ENCODE peak calls at places on chromosome 20, in five cellular contexts. One of them, this sample, is unnamed. For H3K36me3, the result is how much of the 10 kb centered on the place peaks cover.

GRCh38 chr20:7772376-7772775 is 167.9 kb downstream of the HAO1 start:
- DNase-seq in sigmoid colon: no peak
- DNase-seq in K562: no peak
- DNase-seq in HCT116: no peak
- DNase-seq in transverse colon: no peak
- DNase-seq in this sample: no peak

GRCh38 chr20:4633379-4633778 is 88.3 kb upstream of the PRND start:
- DNase-seq in sigmoid colon: no peak
- DNase-seq in K562: no peak
- DNase-seq in HCT116: no peak
- DNase-seq in transverse colon: no peak
- DNase-seq in this sample: no peak

GRCh38 chr20:23061713-23062561 is 12.5 kb upstream of the THBD start:
- DNase-seq in sigmoid colon: peak
- DNase-seq in K562: no peak
- DNase-seq in HCT116: no peak
- DNase-seq in transverse colon: peak
- DNase-seq in this sample: no peak

GRCh38 chr20:36666181-36666740 is 20.3 kb upstream of the SLA2 start:
- DNase-seq in sigmoid colon: no peak
- DNase-seq in K562: no peak
- DNase-seq in HCT116: no peak
- DNase-seq in transverse colon: no peak
- DNase-seq in this sample: no peak

GRCh38 chr20:19314619-19315018 is 102.2 kb downstream of the SLC24A3 start:
- DNase-seq in sigmoid colon: no peak
- DNase-seq in K562: no peak
- DNase-seq in HCT116: no peak
- DNase-seq in transverse colon: no peak
- DNase-seq in this sample: no peak

GRCh38 chr20:37415118-37416085 is 69.5 kb downstream of the SRC start:
- DNase-seq in sigmoid colon: no peak
- DNase-seq in K562: no peak
- DNase-seq in HCT116: no peak
- DNase-seq in transverse colon: no peak
- DNase-seq in this sample: no peak

GRCh38 chr20:13683833-13684232 is 45.1 kb upstream of the TASP1 start:
- DNase-seq in sigmoid colon: no peak
- DNase-seq in K562: no peak
- DNase-seq in HCT116: no peak
- DNase-seq in transverse colon: no peak
- DNase-seq in this sample: no peak

GRCh38 chr20:62708591-62709536 is at the start of gene NTSR1:
- DNase-seq in sigmoid colon: no peak
- DNase-seq in K562: peak
- DNase-seq in HCT116: no peak
- DNase-seq in transverse colon: no peak
- DNase-seq in this sample: no peak

GRCh38 chr20:63071541-63072181 is 64.9 kb upstream of the BHLHE23 start:
- DNase-seq in sigmoid colon: peak
- DNase-seq in K562: peak
- DNase-seq in HCT116: no peak
- DNase-seq in transverse colon: no peak
- DNase-seq in this sample: peak

GRCh38 chr20:34891166-34892062 is 15.0 kb downstream of the ACSS2 start:
- DNase-seq in sigmoid colon: no peak
- DNase-seq in K562: no peak
- DNase-seq in HCT116: peak
- DNase-seq in transverse colon: no peak
- DNase-seq in this sample: peak

GRCh38 chr20:23294671-23295070 is 55.9 kb upstream of the NXT1 start:
- DNase-seq in sigmoid colon: peak
- DNase-seq in K562: no peak
- DNase-seq in HCT116: no peak
- DNase-seq in transverse colon: no peak
- DNase-seq in this sample: no peak

GRCh38 chr20:18156045-18156444 is 18.4 kb downstream of the KAT14 start:
- DNase-seq in sigmoid colon: no peak
- DNase-seq in K562: no peak
- DNase-seq in HCT116: no peak
- DNase-seq in transverse colon: no peak
- DNase-seq in this sample: no peak

GRCh38 chr20:25750765-25751696 is 54.4 kb upstream of the ZNF337 start:
- DNase-seq in sigmoid colon: peak
- DNase-seq in K562: peak
- DNase-seq in HCT116: no peak
- DNase-seq in transverse colon: peak
- DNase-seq in this sample: peak

DNA sequence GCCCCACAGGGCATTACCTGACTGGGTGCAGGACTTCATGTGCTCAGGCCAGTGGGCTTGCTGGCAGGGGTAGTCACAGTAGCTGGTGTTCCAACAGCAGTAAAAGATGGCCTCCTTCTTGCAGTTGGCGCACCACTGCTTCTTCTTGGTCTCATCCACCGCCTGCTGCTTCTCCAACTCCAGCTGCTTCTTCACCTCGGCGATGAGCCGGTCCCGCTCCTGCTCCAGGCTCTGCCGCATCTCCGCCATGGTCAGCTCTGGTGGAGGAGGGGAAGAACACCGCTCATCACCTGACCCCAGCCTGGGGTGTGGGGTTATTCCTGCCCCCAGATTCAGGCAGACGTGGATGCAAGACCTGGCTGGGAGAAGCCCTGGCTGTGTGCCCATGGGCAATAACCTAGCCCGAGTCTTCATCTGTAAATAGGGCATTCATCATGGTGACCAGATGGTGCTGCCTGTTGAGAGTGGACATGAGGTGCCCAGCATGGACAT is 132.2 kb downstream of the ZMYND8 start:
- DNase-seq in sigmoid colon: no peak
- DNase-seq in K562: no peak
- DNase-seq in HCT116: no peak
- DNase-seq in transverse colon: no peak
- DNase-seq in this sample: no peak
- H3K36me3 ChIP-seq in sigmoid colon: half or more
- H3K36me3 ChIP-seq in K562: half or more
- H3K36me3 ChIP-seq in HCT116: under half
- H3K36me3 ChIP-seq in transverse colon: under half
- H3K36me3 ChIP-seq in this sample: under half

GRCh38 chr20:56487216-56487615 is 18.8 kb downstream of the RTF2 start:
- DNase-seq in sigmoid colon: no peak
- DNase-seq in K562: no peak
- DNase-seq in HCT116: no peak
- DNase-seq in transverse colon: no peak
- DNase-seq in this sample: no peak
- TF ChIP-seq POLR2AphosphoS5 in sigmoid colon: no peak
- TF ChIP-seq POLR2AphosphoS5 in K562: no peak
- TF ChIP-seq POLR2AphosphoS5 in HCT116: no peak
- TF ChIP-seq POLR2AphosphoS5 in transverse colon: no peak
- TF ChIP-seq POLR2AphosphoS5 in this sample: no peak

GRCh38 chr20:41432620-41433602 is 66.3 kb upstream of the EMILIN3 start:
- DNase-seq in sigmoid colon: no peak
- DNase-seq in K562: no peak
- DNase-seq in HCT116: no peak
- DNase-seq in transverse colon: no peak
- DNase-seq in this sample: no peak
- H3K36me3 ChIP-seq in sigmoid colon: under half
- H3K36me3 ChIP-seq in K562: under half
- H3K36me3 ChIP-seq in HCT116: under half
- H3K36me3 ChIP-seq in transverse colon: under half
- H3K36me3 ChIP-seq in this sample: under half

DNA sequence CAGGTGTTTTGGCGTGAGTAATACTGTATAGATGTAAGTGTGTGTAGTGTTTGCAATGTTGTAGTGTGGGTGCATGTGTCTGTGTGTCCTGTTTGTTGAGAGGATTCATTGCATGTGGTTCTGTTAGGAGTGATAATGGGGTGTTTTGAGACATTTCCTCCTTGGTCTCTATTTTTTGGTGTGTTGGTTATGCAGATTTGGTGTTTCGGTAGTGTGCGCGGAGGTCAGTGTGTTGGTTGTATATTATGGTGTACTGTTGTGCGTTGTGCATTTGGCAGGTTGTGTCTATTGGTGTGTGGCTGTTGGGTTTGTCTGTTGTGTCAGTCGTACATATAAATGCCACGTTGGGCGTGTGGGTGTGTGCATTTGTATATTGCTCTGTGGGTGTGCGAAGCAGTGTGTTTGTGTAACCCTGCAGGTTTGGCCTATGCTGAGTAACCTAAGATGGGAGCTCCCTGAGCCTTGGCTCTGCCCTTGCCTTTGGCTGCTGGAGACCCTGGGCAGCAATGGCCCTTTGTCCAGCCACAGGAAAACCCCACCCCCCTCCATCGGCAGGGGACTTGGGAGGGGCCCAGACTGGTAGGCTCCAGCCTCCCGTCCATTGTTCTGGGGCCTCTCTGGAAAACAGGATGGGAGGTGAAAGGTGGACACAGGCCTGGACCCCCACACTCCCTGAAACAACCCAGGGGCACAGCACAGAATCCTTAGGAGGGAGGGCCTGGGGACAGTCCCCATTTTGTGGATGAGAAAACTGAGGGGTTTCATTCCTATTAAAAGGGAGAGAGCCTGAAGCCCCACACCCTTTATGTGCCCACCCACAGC is 10.3 kb upstream of the ID1 start:
- DNase-seq in sigmoid colon: no peak
- DNase-seq in K562: no peak
- DNase-seq in HCT116: no peak
- DNase-seq in transverse colon: peak
- DNase-seq in this sample: no peak
- TF ChIP-seq POLR2AphosphoS5 in sigmoid colon: no peak
- TF ChIP-seq POLR2AphosphoS5 in K562: no peak
- TF ChIP-seq POLR2AphosphoS5 in HCT116: peak
- TF ChIP-seq POLR2AphosphoS5 in transverse colon: no peak
- TF ChIP-seq POLR2AphosphoS5 in this sample: no peak

DNA sequence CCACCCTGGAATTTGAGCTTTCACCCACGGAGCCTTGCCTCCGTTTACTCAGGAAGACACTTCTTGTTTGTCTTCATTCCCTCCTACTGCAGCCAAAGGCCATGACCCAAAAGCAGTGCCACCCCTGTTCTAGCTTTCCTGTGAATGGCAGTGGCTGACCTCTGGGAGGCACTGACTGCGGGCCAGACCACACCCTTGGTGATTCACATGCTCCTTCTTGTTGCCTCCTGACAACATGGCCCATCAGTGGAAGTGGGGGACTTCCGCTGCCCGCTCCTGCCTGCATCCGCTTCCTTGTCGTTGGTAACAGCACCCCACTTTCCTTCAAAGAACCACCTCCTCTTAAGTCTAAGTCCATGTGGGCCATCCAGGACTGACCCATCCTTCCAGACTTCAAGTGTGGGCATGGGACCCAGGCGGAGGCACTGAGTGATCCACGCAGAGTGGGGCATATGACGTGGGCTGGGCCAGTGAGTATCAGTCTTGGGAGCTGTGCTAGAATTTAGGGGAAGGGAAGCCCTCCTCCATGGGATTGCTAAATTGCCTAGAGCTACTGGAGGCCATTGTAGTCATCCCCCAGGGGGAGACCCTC is 35.1 kb upstream of the KCNB1 start:
- DNase-seq in sigmoid colon: peak
- DNase-seq in K562: no peak
- DNase-seq in HCT116: no peak
- DNase-seq in transverse colon: no peak
- DNase-seq in this sample: no peak
- H3K36me3 ChIP-seq in sigmoid colon: under half
- H3K36me3 ChIP-seq in K562: under half
- H3K36me3 ChIP-seq in HCT116: under half
- H3K36me3 ChIP-seq in transverse colon: under half
- H3K36me3 ChIP-seq in this sample: under half

GRCh38 chr20:50130995-50131394 is 18.0 kb upstream of the UBE2V1 start:
- DNase-seq in sigmoid colon: peak
- DNase-seq in K562: no peak
- DNase-seq in HCT116: no peak
- DNase-seq in transverse colon: peak
- DNase-seq in this sample: no peak
- TF ChIP-seq POLR2AphosphoS5 in sigmoid colon: peak
- TF ChIP-seq POLR2AphosphoS5 in K562: no peak
- TF ChIP-seq POLR2AphosphoS5 in HCT116: no peak
- TF ChIP-seq POLR2AphosphoS5 in transverse colon: no peak
- TF ChIP-seq POLR2AphosphoS5 in this sample: no peak

DNA sequence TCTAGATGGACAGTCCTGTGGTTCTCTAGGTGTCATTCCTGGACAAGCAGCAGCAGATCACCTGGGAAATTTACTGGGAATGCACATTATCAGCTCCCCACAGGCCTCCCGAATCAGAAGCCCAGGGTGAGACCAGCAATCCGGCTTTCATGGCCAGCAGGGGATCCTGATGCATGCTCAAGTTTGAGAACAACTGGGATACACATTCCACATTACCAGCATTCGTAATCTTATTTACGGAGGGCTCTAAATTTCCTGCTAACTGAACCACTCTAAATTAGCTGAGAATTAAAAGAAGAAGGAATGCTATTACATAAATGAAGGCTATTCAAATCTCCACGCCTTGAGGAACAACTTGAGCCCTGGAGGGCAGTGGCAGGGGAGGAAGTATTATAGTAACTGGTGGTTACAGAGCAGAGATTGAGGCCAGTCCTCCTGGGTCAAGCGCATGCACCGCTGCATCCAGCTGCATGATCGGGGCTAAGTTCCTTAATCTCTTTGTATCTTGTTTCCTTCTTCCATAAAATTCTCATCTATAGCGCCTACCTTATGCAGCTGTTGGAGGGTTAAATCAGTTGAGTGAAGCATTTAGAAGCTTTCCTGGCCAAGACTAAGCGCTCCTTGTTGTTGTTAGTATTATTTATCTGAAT is 403.7 kb downstream of the CDH26 start:
- DNase-seq in sigmoid colon: no peak
- DNase-seq in K562: no peak
- DNase-seq in HCT116: no peak
- DNase-seq in transverse colon: no peak
- DNase-seq in this sample: no peak
- H3K36me3 ChIP-seq in sigmoid colon: under half
- H3K36me3 ChIP-seq in K562: under half
- H3K36me3 ChIP-seq in HCT116: under half
- H3K36me3 ChIP-seq in transverse colon: under half
- H3K36me3 ChIP-seq in this sample: under half

GRCh38 chr20:10793741-10794140 is 119.9 kb upstream of the JAG1 start:
- DNase-seq in sigmoid colon: no peak
- DNase-seq in K562: no peak
- DNase-seq in HCT116: no peak
- DNase-seq in transverse colon: no peak
- DNase-seq in this sample: no peak
- TF ChIP-seq POLR2AphosphoS5 in sigmoid colon: no peak
- TF ChIP-seq POLR2AphosphoS5 in K562: no peak
- TF ChIP-seq POLR2AphosphoS5 in HCT116: no peak
- TF ChIP-seq POLR2AphosphoS5 in transverse colon: no peak
- TF ChIP-seq POLR2AphosphoS5 in this sample: no peak